ENCODE peak calls at places on chromosome X, in seven cellular contexts. Z, P, O, C, M, E and D are unnamed samples.

GRCh38 chrX:134625315-134625718 is 33.0 kb downstream of the PLAC1 start:
- DNase-seq in Z (no peak), P (no peak), O (no peak), C (peak), M (no peak), E (no peak), D (peak)

GRCh38 chrX:133258481-133258880 is 40.3 kb upstream of the TFDP3 start:
- DNase-seq in Z (peak), P (no peak), O (peak), C (no peak), M (no peak), E (peak), D (peak)

GRCh38 chrX:78658851-78659744 is at the start of gene RTL3:
- DNase-seq in Z (peak), P (no peak), O (peak), C (no peak), M (no peak), E (peak), D (peak)

GRCh38 chrX:70479970-70480659 is 35.5 kb downstream of the DLG3 start:
- DNase-seq in Z (peak), P (peak), O (peak), C (no peak), M (no peak), E (no peak), D (no peak)

GRCh38 chrX:41705042-41705441 is 16.3 kb downstream of the GPR34 start:
- DNase-seq in Z (no peak), P (no peak), O (no peak), C (no peak), M (no peak), E (no peak), D (no peak)

GRCh38 chrX:3250946-3251345 is 95.5 kb downstream of the MXRA5 start:
- DNase-seq in Z (no peak), P (no peak), O (no peak), C (no peak), M (no peak), E (no peak), D (no peak)

GRCh38 chrX:41512394-41512793 is 65.3 kb downstream of the NYX start:
- DNase-seq in Z (no peak), P (no peak), O (no peak), C (no peak), M (no peak), E (no peak), D (no peak)

GRCh38 chrX:110671068-110671803 is 124.4 kb downstream of the CHRDL1 start:
- DNase-seq in Z (no peak), P (no peak), O (no peak), C (no peak), M (no peak), E (no peak), D (peak)

GRCh38 chrX:21355831-21356230 is 18.4 kb upstream of the CNKSR2 start:
- DNase-seq in Z (no peak), P (no peak), O (no peak), C (no peak), M (no peak), E (no peak), D (no peak)

GRCh38 chrX:132483951-132484350 is 4.9 kb downstream of the MBNL3 start:
- DNase-seq in Z (no peak), P (no peak), O (no peak), C (no peak), M (no peak), E (no peak), D (no peak)

DNA sequence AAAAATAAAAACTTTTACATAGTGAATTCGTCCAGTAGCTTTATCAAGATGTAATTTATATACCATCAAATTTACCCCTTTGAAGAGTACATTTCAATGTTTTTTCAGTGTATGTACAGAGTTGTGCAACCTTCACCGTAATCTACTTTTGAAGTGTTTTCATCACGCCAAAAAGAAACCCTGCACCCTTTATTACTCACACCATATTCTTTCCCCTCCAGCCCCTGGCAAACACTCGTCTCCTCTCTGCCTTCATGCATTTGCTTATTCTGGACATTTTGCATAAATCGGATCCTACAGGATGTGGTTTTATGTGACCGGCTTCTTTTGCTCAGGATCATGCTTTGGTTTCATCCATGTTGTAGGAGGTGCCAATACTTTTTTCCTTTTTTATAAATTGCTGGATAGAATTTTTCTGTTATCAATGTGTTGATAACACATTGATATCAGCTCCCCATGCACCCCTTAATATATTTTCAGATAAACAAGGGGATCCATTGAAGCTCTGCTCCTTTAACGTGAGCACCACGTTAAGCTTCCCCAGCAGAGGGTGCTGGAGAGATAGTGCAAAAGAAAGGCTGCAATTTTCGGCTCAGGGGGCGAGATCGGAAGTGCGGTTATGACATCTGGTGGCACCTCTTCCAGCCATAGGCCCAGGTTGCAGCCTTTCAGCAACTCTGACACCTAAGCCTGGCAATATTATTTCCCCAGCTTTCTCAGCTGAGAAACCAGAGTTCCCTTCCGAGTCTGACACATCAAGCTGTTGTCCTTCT is 100.1 kb upstream of the VCX3B start:
- DNase-seq in Z (no peak), P (peak), O (peak), C (no peak), M (no peak), E (no peak), D (no peak)
- TF ChIP-seq CTCF in Z (peak), P (peak), O (peak), C (peak), M (no peak), E (no peak), D (peak)

DNA sequence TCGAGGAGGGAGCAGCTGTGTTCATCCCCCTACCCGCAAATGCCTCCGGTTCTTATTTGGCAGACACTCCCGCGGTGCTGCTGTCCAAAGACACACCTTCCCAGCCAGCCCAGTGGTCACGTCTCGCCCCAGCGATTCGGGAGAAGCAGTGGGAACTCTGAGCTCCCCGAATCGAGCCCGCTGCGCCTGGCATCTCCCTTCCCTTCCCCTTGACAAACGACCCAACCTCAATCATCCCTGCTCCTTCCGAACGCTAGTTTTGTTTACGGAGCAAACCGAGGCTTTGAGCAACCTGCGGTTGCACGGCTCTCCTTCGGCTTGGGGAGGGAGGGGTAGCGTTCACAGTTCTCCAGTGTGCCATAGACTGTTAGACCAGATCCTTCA is 299 bp upstream of the FRMPD4 start:
- DNase-seq in Z (no peak), P (no peak), O (peak), C (no peak), M (no peak), E (no peak), D (no peak)
- H3K4me3 ChIP-seq in Z (no peak), P (peak), O (peak), C (peak), M (peak), E (peak), D (peak)

DNA sequence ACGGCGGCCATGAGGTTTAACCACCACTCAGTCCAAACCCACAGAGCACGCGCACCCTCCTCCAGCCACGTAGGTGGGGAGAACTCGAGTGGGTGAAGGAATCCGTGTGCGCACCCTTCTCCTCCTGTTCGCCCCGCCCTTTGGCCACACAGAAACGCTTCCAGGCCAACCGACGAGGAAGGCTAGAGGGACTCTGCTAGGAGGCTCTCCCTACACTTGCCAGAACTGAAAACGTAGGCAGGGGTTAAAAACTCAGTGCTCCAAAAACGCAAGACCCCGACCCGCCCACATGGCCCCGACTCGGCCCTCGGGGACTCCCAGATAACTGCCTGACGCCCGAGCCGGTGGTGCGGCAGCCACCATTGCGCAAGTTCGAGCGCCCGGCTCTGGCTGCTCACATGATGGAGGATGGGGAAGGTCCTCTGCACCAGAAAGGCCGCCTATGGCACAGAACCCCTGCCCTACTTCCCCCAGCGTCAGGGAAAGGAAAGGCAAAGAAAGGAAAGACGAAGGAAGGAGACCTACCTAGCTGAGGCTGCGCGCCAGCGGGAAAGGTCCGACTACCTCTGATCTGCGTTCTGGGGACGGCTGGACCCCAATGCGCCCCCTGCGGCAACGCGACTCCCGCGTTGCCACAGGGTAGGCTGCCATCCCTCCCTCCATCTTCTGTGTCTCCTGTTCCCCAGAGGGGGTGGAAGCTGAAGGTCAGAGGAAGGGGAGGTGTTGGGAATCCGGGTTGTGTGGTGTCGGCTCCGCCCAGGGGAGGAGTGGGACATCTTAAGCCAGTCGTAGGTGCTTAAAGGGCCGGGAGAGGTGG is 201.9 kb upstream of the AGTR2 start:
- DNase-seq in Z (peak), P (no peak), O (peak), C (peak), M (no peak), E (no peak), D (no peak)
- TF ChIP-seq CTCF in Z (no peak), P (no peak), O (peak), C (no peak), M (no peak), E (no peak), D (peak)

DNA sequence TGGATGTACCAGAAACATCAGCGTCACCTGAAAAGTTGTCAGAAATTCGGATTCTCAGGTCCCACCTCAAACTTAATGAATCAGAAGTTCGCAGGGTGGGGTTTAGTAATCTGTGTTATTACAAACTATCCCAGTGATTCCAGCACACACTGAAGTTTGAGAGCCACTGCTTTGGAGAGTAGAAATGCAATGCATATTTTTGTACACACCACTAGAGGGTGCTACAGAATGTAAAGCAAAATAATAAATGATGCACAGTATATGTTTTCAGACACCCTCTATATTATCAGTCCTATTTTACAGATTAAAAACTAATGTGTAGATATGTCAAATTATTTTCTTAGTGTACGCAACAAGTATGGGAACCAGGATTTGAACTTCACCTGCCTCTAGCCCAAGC is 2.5 kb upstream of the MORF4L2 start:
- DNase-seq in Z (peak), P (no peak), O (peak), C (no peak), M (no peak), E (no peak), D (no peak)
- H3K4me3 ChIP-seq in Z (no peak), P (no peak), O (no peak), C (no peak), M (no peak), E (no peak), D (no peak)

DNA sequence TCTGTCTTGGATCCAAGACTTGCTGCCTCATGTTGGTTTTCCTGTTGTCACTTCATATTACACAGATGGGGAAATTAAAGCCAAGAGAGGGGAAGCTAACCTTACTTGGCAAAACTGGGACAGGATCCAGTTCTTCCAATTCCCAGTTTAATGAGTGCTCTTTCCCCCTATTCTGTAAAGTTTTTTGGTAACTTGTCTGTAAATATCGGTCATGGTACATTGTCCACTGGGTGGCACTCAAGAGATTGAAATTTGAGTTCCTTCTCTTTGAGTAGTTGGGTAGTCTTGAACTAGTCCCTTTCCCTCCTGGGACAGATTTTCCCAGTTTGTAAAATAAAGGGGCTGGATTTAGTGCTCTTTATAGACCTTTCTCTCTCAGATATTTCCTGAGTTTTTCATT is 12.4 kb upstream of the EOLA2 start:
- DNase-seq in Z (peak), P (no peak), O (peak), C (no peak), M (no peak), E (peak), D (peak)
- TF ChIP-seq CTCF in Z (peak), P (peak), O (peak), C (peak), M (no peak), E (peak), D (peak)

GRCh38 chrX:154540897-154541535 is 5.6 kb downstream of the G6PD start:
- DNase-seq in Z (no peak), P (peak), O (peak), C (no peak), M (no peak), E (no peak), D (no peak)

GRCh38 chrX:154542723-154543424 is 3.8 kb downstream of the G6PD start:
- DNase-seq in Z (no peak), P (no peak), O (no peak), C (no peak), M (no peak), E (no peak), D (no peak)

GRCh38 chrX:154539077-154539476 is 7.6 kb downstream of the G6PD start:
- DNase-seq in Z (no peak), P (no peak), O (no peak), C (no peak), M (no peak), E (no peak), D (no peak)

GRCh38 chrX:154541896-154542722 is 4.5 kb downstream of the G6PD start:
- DNase-seq in Z (peak), P (peak), O (peak), C (peak), M (no peak), E (peak), D (peak)

GRCh38 chrX:154541589-154541895 is 5.1 kb downstream of the G6PD start:
- DNase-seq in Z (no peak), P (no peak), O (no peak), C (no peak), M (no peak), E (no peak), D (no peak)
- H3K4me3 ChIP-seq in Z (no peak), P (no peak), O (no peak), C (no peak), M (no peak), E (no peak), D (no peak)

GRCh38 chrX:72295745-72296144 is 10.0 kb downstream of the CITED1 start:
- DNase-seq in Z (no peak), P (no peak), O (no peak), C (no peak), M (peak), E (no peak), D (no peak)

GRCh38 chrX:72299891-72300630 is 5.7 kb downstream of the CITED1 start:
- DNase-seq in Z (no peak), P (no peak), O (no peak), C (no peak), M (no peak), E (no peak), D (no peak)

GRCh38 chrX:72297953-72298730 is 7.6 kb downstream of the CITED1 start:
- DNase-seq in Z (peak), P (no peak), O (peak), C (no peak), M (peak), E (no peak), D (no peak)

GRCh38 chrX:72296991-72297390 is 8.7 kb downstream of the CITED1 start:
- DNase-seq in Z (no peak), P (no peak), O (no peak), C (no peak), M (no peak), E (no peak), D (no peak)

DNA sequence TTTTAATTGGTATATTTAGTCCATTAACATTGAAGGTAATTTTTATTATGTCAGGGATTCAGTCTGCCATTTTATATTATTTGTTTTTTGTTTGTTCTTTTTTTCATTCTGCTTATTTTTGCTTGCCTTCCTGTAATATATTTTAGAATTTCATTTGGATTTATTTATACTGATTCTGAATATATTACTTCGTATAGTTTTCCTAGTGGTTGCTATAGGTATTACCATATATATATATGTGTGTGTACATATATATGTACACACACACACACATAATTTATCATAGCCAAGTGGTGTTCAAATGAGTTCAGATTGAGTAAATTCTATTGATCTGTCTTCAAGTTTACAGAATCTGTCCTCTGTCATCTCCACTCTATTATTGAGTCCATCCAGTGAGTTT is 11.2 kb downstream of the CITED1 start:
- DNase-seq in Z (no peak), P (no peak), O (no peak), C (no peak), M (no peak), E (no peak), D (no peak)
- TF ChIP-seq CTCF in Z (no peak), P (no peak), O (no peak), C (no peak), M (no peak), E (no peak), D (no peak)

GRCh38 chrX:151397741-151398070 is 700 bp downstream of the VMA21 start:
- DNase-seq in Z (peak), P (no peak), O (peak), C (no peak), M (no peak), E (no peak), D (no peak)

GRCh38 chrX:151402719-151403390 is 5.8 kb downstream of the VMA21 start:
- DNase-seq in Z (no peak), P (peak), O (no peak), C (peak), M (no peak), E (no peak), D (no peak)

GRCh38 chrX:151396827-151397740 is at the start of gene VMA21:
- DNase-seq in Z (peak), P (peak), O (peak), C (peak), M (no peak), E (peak), D (peak)

GRCh38 chrX:151396042-151396826 is 772 bp upstream of the VMA21 start:
- DNase-seq in Z (peak), P (no peak), O (peak), C (no peak), M (no peak), E (no peak), D (peak)

GRCh38 chrX:151398346-151398745 is 1.3 kb downstream of the VMA21 start:
- DNase-seq in Z (no peak), P (no peak), O (no peak), C (no peak), M (no peak), E (no peak), D (no peak)
- H3K4me3 ChIP-seq in Z (no peak), P (no peak), O (peak), C (peak), M (no peak), E (no peak), D (peak)